ENCODE peak calls at places on chromosomes 2 and 18, in ten cellular contexts. Z is WERI-Rb-1; O is foreskin fibroblast; P is HS-27A; Q is RKO; R is activated T-cell treated with anti-CD3 and anti-CD28 coated beads for 24 hours; U is heart left ventricle; A is stimulated activated CD4-positive, alpha-beta T cell treated with anti-CD3 and anti-CD28 coated beads, Interleukin-1b, Interleukin-23, amount 100 ng/mL, for 1 hour; I is fibroblast of villous mesenchyme; F is effector memory CD8-positive, alpha-beta T cell. N is an unnamed sample.

GRCh38 chr18:10140461-10140911 is 226.7 kb downstream of the VAPA start:
- DNase-seq in Q (no peak), A (no peak), Z (no peak), I (peak; percentile 60), O (peak; percentile 89), P (no peak), R (no peak), U (no peak), F (no peak), N (no peak)

GRCh38 chr2:180799141-180799540 is 181.3 kb upstream of the UBE2E3 start:
- DNase-seq in O (no peak), F (no peak), Z (no peak), P (no peak), U (no peak), Q (no peak), I (no peak), A (no peak), R (no peak), N (no peak)

GRCh38 chr18:5266721-5267120 is 28.8 kb downstream of the ZBTB14 start:
- DNase-seq in O (no peak), F (no peak), U (no peak), Q (no peak), Z (no peak), R (no peak), A (no peak), P (no peak), I (no peak), N (no peak)

GRCh38 chr2:12169060-12169406 is 422.6 kb downstream of the LPIN1 start:
- DNase-seq in Z (no peak), R (no peak), P (no peak), A (no peak), U (no peak), O (peak; percentile 90), I (peak; percentile 93), Q (no peak), F (no peak), N (no peak)

GRCh38 chr2:109648041-109648527 is 33.9 kb downstream of the SOWAHC start:
- DNase-seq in R (no peak), A (no peak), U (no peak), O (peak; percentile 38), I (peak; percentile 33), P (peak; percentile 23), Q (no peak), Z (no peak), F (no peak), N (no peak)

GRCh38 chr18:26307161-26307773 is 81.0 kb downstream of the TAF4B start:
- DNase-seq in R (no peak), F (no peak), Z (peak; percentile 29), P (no peak), A (no peak), U (no peak), I (peak; percentile 66), Q (peak; percentile 72), O (peak; percentile 79), N (peak; percentile 5)

GRCh38 chr2:67242456-67242855 is 154.7 kb upstream of the ETAA1 start:
- DNase-seq in F (no peak), Z (no peak), I (no peak), O (no peak), R (no peak), A (no peak), U (no peak), P (no peak), Q (no peak), N (no peak)

GRCh38 chr2:172928754-172929153 is 146.9 kb upstream of the MAP3K20 start:
- DNase-seq in F (no peak), U (no peak), P (no peak), I (peak; percentile 81), O (peak; percentile 80), A (no peak), R (no peak), Q (peak; percentile 18), Z (no peak), N (no peak)

GRCh38 chr2:2840101-2840531 is 509.0 kb upstream of the MYT1L start:
- DNase-seq in I (no peak), Z (no peak), P (no peak), R (no peak), Q (no peak), F (no peak), U (peak; percentile 14), O (no peak), A (no peak), N (no peak)

GRCh38 chr2:70708376-70709199 is 59.4 kb downstream of the ADD2 start:
- DNase-seq in R (no peak), F (no peak), A (no peak), I (no peak), Z (no peak), P (no peak), O (no peak), U (no peak), Q (no peak), N (no peak)

GRCh38 chr2:232532406-232532805 is 6.4 kb downstream of the CHRND start:
- DNase-seq in P (no peak), U (no peak), Z (no peak), R (no peak), I (no peak), A (no peak), F (no peak), O (no peak), Q (no peak), N (no peak)

GRCh38 chr2:150247471-150247870 is 240.0 kb downstream of the RND3 start:
- DNase-seq in A (no peak), Q (no peak), P (no peak), Z (no peak), O (no peak), F (no peak), U (no peak), I (no peak), R (no peak), N (no peak)

GRCh38 chr2:240508832-240509545 is 48.8 kb downstream of the ANKMY1 start:
- DNase-seq in Q (no peak), F (no peak), O (no peak), P (no peak), A (no peak), I (no peak), R (no peak), U (no peak), Z (no peak), N (no peak)

N was measured in KG1.